ENCODE peak calls at places on chromosomes 7 and 10, in eight cellular contexts. E, O, H, A, F, L, S and M are unnamed samples.

GRCh38 chr7:72465521-72465920 is 53.4 kb upstream of the CALN1 start:
- DNase-seq in E (no peak), S (no peak), F (no peak), A (no peak), L (no peak), O (no peak), H (no peak), M (no peak)

GRCh38 chr7:134284952-134285351 is 31.8 kb downstream of the SLC35B4 start:
- DNase-seq in H (no peak), F (no peak), A (no peak), E (no peak), S (no peak), L (no peak), O (no peak), M (no peak)

GRCh38 chr7:20539201-20539600 is 76.3 kb upstream of the ABCB5 start:
- DNase-seq in E (peak), O (no peak), F (peak), L (no peak), S (no peak), H (no peak), A (peak), M (no peak)

GRCh38 chr7:157627646-157628045 is 290.8 kb downstream of the DNAJB6 start:
- DNase-seq in H (no peak), A (no peak), E (no peak), L (no peak), F (no peak), S (no peak), O (no peak), M (no peak)

GRCh38 chr7:122885583-122886356 is 490 bp downstream of the CADPS2 start:
- DNase-seq in O (peak), H (peak), E (peak), F (peak), A (peak), S (peak), L (peak), M (peak)

GRCh38 chr7:21960922-21961321 is 15.2 kb upstream of the CDCA7L start:
- DNase-seq in L (peak), A (no peak), E (peak), O (no peak), S (no peak), F (peak), H (no peak), M (no peak)

GRCh38 chr10:132671171-132672154 is 114.5 kb downstream of the NKX6-2 start:
- DNase-seq in E (no peak), H (peak), L (no peak), S (no peak), A (peak), O (no peak), F (no peak), M (no peak)

GRCh38 chr10:110395350-110396283 is 90.9 kb upstream of the SMNDC1 start:
- DNase-seq in S (no peak), L (peak), E (peak), F (peak), H (peak), A (no peak), O (no peak), M (no peak)

GRCh38 chr7:151727579-151728285 is 149.2 kb downstream of the PRKAG2 start:
- DNase-seq in E (peak), A (peak), O (no peak), F (peak), H (peak), S (no peak), L (peak), M (no peak)

GRCh38 chr7:46291064-46291463 is 370.0 kb upstream of the IGFBP3 start:
- DNase-seq in E (peak), O (no peak), H (no peak), L (peak), S (no peak), A (no peak), F (peak), M (no peak)

GRCh38 chr10:60041489-60042133 is 135.3 kb upstream of the CCDC6 start:
- DNase-seq in A (no peak), L (no peak), S (no peak), E (no peak), F (no peak), O (no peak), H (no peak), M (no peak)

GRCh38 chr7:24910551-24911212 is 69.3 kb downstream of the OSBPL3 start:
- DNase-seq in O (no peak), E (no peak), H (no peak), S (no peak), L (no peak), A (no peak), F (no peak), M (no peak)

GRCh38 chr7:139695616-139696015 is 82.2 kb downstream of the HIPK2 start:
- DNase-seq in H (no peak), S (no peak), A (no peak), E (no peak), L (no peak), O (no peak), F (no peak), M (no peak)

GRCh38 chr10:30847199-30847598 is 184.5 kb downstream of the ZNF438 start:
- DNase-seq in S (no peak), O (no peak), H (no peak), A (no peak), E (no peak), F (no peak), L (no peak), M (no peak)

GRCh38 chr7:133936074-133936473 is 191.1 kb upstream of the LRGUK start:
- DNase-seq in H (no peak), L (no peak), O (no peak), E (no peak), A (no peak), F (peak), S (no peak), M (no peak)

GRCh38 chr7:22452142-22452763 is 47.7 kb downstream of the STEAP1B start:
- DNase-seq in L (peak), F (peak), A (peak), O (no peak), E (peak), H (peak), S (no peak), M (no peak)

GRCh38 chr10:120423350-120424197 is 33.5 kb upstream of the PLPP4 start:
- DNase-seq in E (peak), A (peak), H (peak), L (peak), F (peak), S (peak), O (peak), M (no peak)

GRCh38 chr10:77925410-77925794 is 1.2 kb downstream of the DLG5 start:
- DNase-seq in L (peak), E (peak), A (peak), O (no peak), F (no peak), H (no peak), S (no peak), M (no peak)

GRCh38 chr10:7056216-7056615 is 354.6 kb downstream of the SFMBT2 start:
- DNase-seq in H (no peak), E (no peak), O (no peak), F (no peak), S (no peak), A (no peak), L (no peak), M (no peak)

GRCh38 chr10:95404864-95405263 is 114.1 kb upstream of the PDLIM1 start:
- DNase-seq in A (no peak), L (no peak), S (no peak), E (no peak), H (no peak), F (no peak), O (no peak), M (no peak)

GRCh38 chr7:8214162-8214897 is 47.6 kb downstream of the ICA1 start:
- DNase-seq in O (no peak), F (no peak), L (no peak), E (peak), H (no peak), A (no peak), S (no peak), M (no peak)

GRCh38 chr10:31204090-31204489 is 114.9 kb upstream of the ZEB1 start:
- DNase-seq in H (no peak), A (no peak), E (no peak), L (no peak), O (no peak), F (no peak), S (no peak), M (no peak)

GRCh38 chr10:47346572-47347302 is 1.4 kb upstream of the RBP3 start:
- DNase-seq in F (no peak), A (no peak), S (no peak), L (no peak), H (no peak), O (peak), E (no peak), M (no peak)

GRCh38 chr10:69449841-69450240 is 1.4 kb upstream of the TSPAN15 start:
- DNase-seq in E (peak), A (peak), O (no peak), H (peak), F (peak), S (no peak), L (peak), M (no peak)

GRCh38 chr10:100895346-100895745 is 17.4 kb upstream of the SLF2 start:
- DNase-seq in S (no peak), A (no peak), O (no peak), H (no peak), F (peak), E (no peak), L (no peak), M (no peak)

GRCh38 chr7:50206521-50207250 is 97.8 kb upstream of the IKZF1 start:
- DNase-seq in O (no peak), S (no peak), A (no peak), E (no peak), F (no peak), L (no peak), H (peak), M (no peak)

GRCh38 chr10:47277352-47278151 is 22.4 kb upstream of the GDF10 start:
- DNase-seq in F (no peak), O (no peak), A (no peak), S (no peak), L (no peak), H (peak), E (peak), M (no peak)

GRCh38 chr10:97590082-97590747 is 694 bp downstream of the C10orf62 start:
- DNase-seq in E (no peak), F (no peak), H (no peak), L (no peak), O (no peak), S (no peak), A (peak), M (no peak)

GRCh38 chr10:119149723-119150122 is 15.8 kb downstream of the SFXN4 start:
- DNase-seq in O (no peak), H (no peak), S (no peak), L (no peak), E (no peak), F (no peak), A (peak), M (no peak)

GRCh38 chr10:73887038-73888015 is 13.0 kb upstream of the CAMK2G start:
- DNase-seq in A (peak), F (peak), H (no peak), E (peak), O (no peak), S (no peak), L (peak), M (no peak)

GRCh38 chr7:24751484-24751883 is 5.8 kb downstream of the GSDME start:
- DNase-seq in S (no peak), A (no peak), O (no peak), L (no peak), E (no peak), F (no peak), H (no peak), M (no peak)